ENCODE peak calls at places on chromosomes 1 and 21, in six cellular contexts. H, K, E, O, B and V are unnamed samples.

GRCh38 chr1:207073906-207074820 is 14.5 kb upstream of the C4BPB start:
- DNase-seq in H (no peak), K (no peak), E (no peak), O (peak; percentile 29), B (no peak), V (no peak)

GRCh38 chr1:38113080-38113743 is 66.6 kb upstream of the POU3F1 start:
- DNase-seq in H (no peak), K (no peak), E (no peak), O (no peak), B (no peak), V (no peak)

GRCh38 chr1:28984311-28984684 is 69.9 kb downstream of the EPB41 start:
- DNase-seq in H (no peak), K (no peak), E (no peak), O (no peak), B (no peak), V (no peak)

GRCh38 chr1:227939791-227940771 is 7.7 kb downstream of the WNT9A start:
- DNase-seq in H (peak; percentile 65), K (peak; percentile 10), E (no peak), O (no peak), B (no peak), V (no peak)

GRCh38 chr1:199273837-199274379 is 635.1 kb downstream of the PTPRC start:
- DNase-seq in H (no peak), K (peak; percentile 18), E (no peak), O (peak; percentile 63), B (no peak), V (peak; percentile 33)

GRCh38 chr1:63893976-63894375 is 120.2 kb downstream of the ROR1 start:
- DNase-seq in H (no peak), K (no peak), E (no peak), O (peak; percentile 54), B (no peak), V (no peak)

GRCh38 chr21:25953659-25954058 is 216.9 kb downstream of the APP start:
- DNase-seq in H (no peak), K (no peak), E (no peak), O (peak; percentile 47), B (no peak), V (no peak)

GRCh38 chr1:77759090-77760028 is at the start of gene USP33:
- DNase-seq in H (peak; percentile 98), K (peak; percentile 95), E (peak; percentile 30), O (peak; percentile 72), B (peak; percentile 93), V (peak; percentile 95)

GRCh38 chr1:77824694-77825355 is 45.4 kb downstream of the MIGA1 start:
- DNase-seq in H (no peak), K (no peak), E (no peak), O (no peak), B (no peak), V (no peak)

GRCh38 chr1:95286479-95286878 is 52.5 kb downstream of the RWDD3 start:
- DNase-seq in H (peak; percentile 38), K (no peak), E (peak; percentile 46), O (no peak), B (no peak), V (peak; percentile 31)

GRCh38 chr1:17155257-17155895 is 36.1 kb upstream of the PADI2 start:
- DNase-seq in H (no peak), K (no peak), E (no peak), O (peak; percentile 86), B (no peak), V (no peak)

GRCh38 chr1:233304489-233305102 is 9.1 kb upstream of the PCNX2 start:
- DNase-seq in H (no peak), K (no peak), E (peak; percentile 14), O (peak; percentile 24), B (no peak), V (no peak)

GRCh38 chr1:166485620-166486019 is 318.8 kb upstream of the FAM78B start:
- DNase-seq in H (no peak), K (no peak), E (no peak), O (peak; percentile 18), B (no peak), V (no peak)

GRCh38 chr1:9250586-9251381 is 16.2 kb downstream of the H6PD start:
- DNase-seq in H (peak; percentile 76), K (no peak), E (no peak), O (no peak), B (no peak), V (no peak)

GRCh38 chr1:214372092-214372491 is 91.1 kb downstream of the SMYD2 start:
- DNase-seq in H (no peak), K (no peak), E (no peak), O (peak; percentile 74), B (no peak), V (no peak)

GRCh38 chr1:38418195-38419030 is 371.8 kb upstream of the POU3F1 start:
- DNase-seq in H (no peak), K (no peak), E (no peak), O (peak; percentile 52), B (no peak), V (no peak)

GRCh38 chr1:172897738-172898137 is 153.0 kb downstream of the TNFSF18 start:
- DNase-seq in H (no peak), K (no peak), E (no peak), O (peak; percentile 82), B (no peak), V (no peak)

GRCh38 chr1:55474168-55474786 is 259.1 kb upstream of the USP24 start:
- DNase-seq in H (no peak), K (no peak), E (no peak), O (peak; percentile 16), B (no peak), V (no peak)

GRCh38 chr1:20100632-20101355 is 18.5 kb downstream of the PLA2G2D start:
- DNase-seq in H (no peak), K (peak; percentile 49), E (peak; percentile 36), O (peak; percentile 64), B (peak; percentile 67), V (peak; percentile 58)

GRCh38 chr1:35660581-35661473 is 19.5 kb upstream of the PSMB2 start:
- DNase-seq in H (no peak), K (no peak), E (peak; percentile 36), O (peak; percentile 65), B (no peak), V (no peak)

GRCh38 chr1:166166701-166167394 is at the start of gene FAM78B:
- DNase-seq in H (peak; percentile 80), K (peak; percentile 81), E (no peak), O (peak; percentile 75), B (peak; percentile 79), V (peak; percentile 79)

GRCh38 chr1:183844806-183845205 is 39.9 kb downstream of the RGL1 start:
- DNase-seq in H (no peak), K (no peak), E (no peak), O (no peak), B (no peak), V (no peak)

GRCh38 chr1:45617618-45618017 is 6.2 kb downstream of the CCDC17 start:
- DNase-seq in H (no peak), K (no peak), E (no peak), O (peak; percentile 51), B (no peak), V (no peak)

GRCh38 chr21:37557261-37557950 is 190.8 kb downstream of the DYRK1A start:
- DNase-seq in H (no peak), K (no peak), E (no peak), O (no peak), B (peak; percentile 43), V (no peak)

DNA sequence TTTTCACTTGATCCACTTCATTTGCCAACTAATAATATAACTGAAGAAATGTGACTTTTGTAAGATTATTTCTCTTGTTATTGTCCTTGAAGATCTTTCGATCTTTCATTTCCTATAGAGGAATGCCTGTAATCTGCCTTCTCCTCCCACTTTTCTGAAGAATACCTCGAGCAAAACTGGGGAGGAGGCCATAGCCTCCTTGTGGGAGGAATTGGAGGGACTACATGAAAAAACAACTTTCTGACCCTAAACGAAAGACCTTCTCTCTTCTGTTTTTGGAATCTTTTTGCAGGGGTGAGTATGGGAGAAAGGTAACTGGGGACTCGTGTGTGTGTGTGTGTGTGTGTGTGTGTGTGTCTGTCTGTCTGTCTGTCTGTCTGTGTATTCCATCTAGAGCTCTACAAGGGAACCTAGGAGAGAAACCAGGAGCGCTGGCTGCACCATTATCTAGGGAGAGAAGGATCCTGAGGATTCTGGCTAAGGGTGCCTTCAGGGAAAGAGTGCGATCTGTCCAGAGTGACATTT is 32.4 kb upstream of the MAB21L3 start:
- DNase-seq in H (no peak), K (no peak), E (no peak), O (no peak), B (no peak), V (no peak)
- TF ChIP-seq CTCF in H (no peak), K (no peak), E (no peak), O (peak; percentile 6), B (no peak), V (no peak)

DNA sequence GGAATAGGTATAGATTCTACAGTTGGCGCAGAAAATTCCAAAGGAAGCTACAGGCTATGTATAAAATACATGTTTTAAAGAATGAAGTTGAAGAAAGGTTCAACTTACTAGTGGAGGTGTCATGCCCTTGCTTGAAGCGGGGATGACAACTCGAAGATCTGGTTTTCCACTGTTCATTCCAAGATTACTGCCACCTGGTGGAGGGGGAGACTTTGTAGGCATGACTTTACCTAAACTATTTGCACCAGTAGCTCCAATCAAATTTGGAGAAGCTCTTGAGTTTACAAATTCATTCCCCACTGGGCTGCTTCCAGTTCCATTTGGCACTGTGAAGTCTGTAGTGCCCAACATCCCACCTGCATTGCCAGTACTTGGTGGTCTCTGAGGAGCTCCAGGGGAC is 81.7 kb downstream of the AXDND1 start:
- DNase-seq in H (no peak), K (peak; percentile 22), E (peak; percentile 17), O (no peak), B (peak; percentile 9), V (peak; percentile 59)
- TF ChIP-seq CTCF in H (no peak), K (no peak), E (peak; percentile 46), O (peak; percentile 19), B (no peak), V (peak; percentile 59)

GRCh38 chr21:28781602-28782274 is 210.9 kb downstream of the LTN1 start:
- DNase-seq in H (no peak), K (no peak), E (no peak), O (no peak), B (no peak), V (no peak)
- TF ChIP-seq CTCF in H (peak; percentile 25), K (no peak), E (peak; percentile 46), O (peak; percentile 65), B (peak; percentile 26), V (peak; percentile 39)

DNA sequence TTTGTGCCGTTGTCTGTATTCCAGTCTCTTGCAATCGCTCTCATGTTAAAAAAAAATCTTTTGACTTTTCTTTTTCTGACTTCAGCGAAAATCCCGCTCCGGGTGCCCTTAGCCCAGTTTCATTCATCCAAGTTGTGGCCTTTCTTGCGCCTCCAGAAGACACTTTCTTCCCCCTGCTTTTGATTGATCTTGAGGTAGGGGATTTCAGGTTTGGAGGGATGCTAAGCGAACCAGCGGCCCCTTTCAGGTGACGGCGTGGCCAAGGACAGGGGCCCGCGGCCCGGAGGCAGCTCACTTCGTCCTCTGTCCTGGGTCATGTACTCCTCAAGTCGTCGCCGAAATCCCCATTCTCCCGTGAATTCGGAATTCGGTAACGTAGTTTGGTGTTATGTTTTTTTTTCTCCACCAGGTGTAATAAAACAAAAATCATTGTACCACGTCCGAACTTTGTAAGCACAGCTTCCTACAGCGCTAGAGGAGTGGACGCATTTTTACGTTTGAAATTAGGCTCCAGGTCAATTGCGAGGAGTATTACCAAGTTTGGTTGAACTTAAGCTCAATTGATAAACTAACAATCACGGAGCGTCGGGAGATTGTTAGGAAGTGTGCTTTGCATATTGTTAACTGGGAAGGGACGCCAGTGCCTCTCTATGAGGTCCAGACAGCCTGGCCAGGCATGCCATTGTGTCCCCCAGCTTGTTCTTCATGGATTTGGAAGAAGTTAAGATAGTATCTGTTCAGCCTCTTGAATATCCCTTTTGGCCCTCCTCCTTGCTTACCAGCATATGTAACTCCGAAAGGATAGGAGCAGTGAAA is 1.1 kb downstream of the MRPS6 start:
- DNase-seq in H (no peak), K (peak; percentile 42), E (no peak), O (no peak), B (no peak), V (no peak)
- TF ChIP-seq CTCF in H (no peak), K (no peak), E (no peak), O (no peak), B (no peak), V (no peak)